ENCODE peak calls at places on chromosome 7, in five cellular contexts. One of them, this sample, is unnamed. For H3K4me1, the result is how much of the 10 kb centered on the place peaks cover.

GRCh38 chr7:141989996-141990395 is 5.7 kb upstream of the MGAM start:
- DNase-seq in HCT116: no peak
- DNase-seq in GM12878: no peak
- DNase-seq in suprapubic skin: no peak
- DNase-seq in spleen: no peak
- DNase-seq in this sample: no peak

GRCh38 chr7:50738932-50739331 is 43.8 kb downstream of the GRB10 start:
- DNase-seq in HCT116: no peak
- DNase-seq in GM12878: no peak
- DNase-seq in suprapubic skin: no peak
- DNase-seq in spleen: no peak
- DNase-seq in this sample: no peak

GRCh38 chr7:47026733-47027450 is 555.0 kb downstream of the TNS3 start:
- DNase-seq in HCT116: no peak
- DNase-seq in GM12878: no peak
- DNase-seq in suprapubic skin: no peak
- DNase-seq in spleen: no peak
- DNase-seq in this sample: no peak

GRCh38 chr7:74306737-74307469 is 17.7 kb downstream of the CLIP2 start:
- DNase-seq in HCT116: no peak
- DNase-seq in GM12878: no peak
- DNase-seq in suprapubic skin: no peak
- DNase-seq in spleen: no peak
- DNase-seq in this sample: no peak

GRCh38 chr7:40329601-40330153 is 194.9 kb downstream of the SUGCT start:
- DNase-seq in HCT116: peak
- DNase-seq in GM12878: no peak
- DNase-seq in suprapubic skin: no peak
- DNase-seq in spleen: no peak
- DNase-seq in this sample: no peak

GRCh38 chr7:6256709-6257535 is 15.5 kb downstream of the CYTH3 start:
- DNase-seq in HCT116: no peak
- DNase-seq in GM12878: peak
- DNase-seq in suprapubic skin: no peak
- DNase-seq in spleen: peak
- DNase-seq in this sample: no peak

GRCh38 chr7:35519971-35520809 is 174.7 kb downstream of the HERPUD2 start:
- DNase-seq in HCT116: peak
- DNase-seq in GM12878: peak
- DNase-seq in suprapubic skin: no peak
- DNase-seq in spleen: no peak
- DNase-seq in this sample: no peak

GRCh38 chr7:22895491-22895890 is 72.8 kb upstream of the TOMM7 start:
- DNase-seq in HCT116: no peak
- DNase-seq in GM12878: no peak
- DNase-seq in suprapubic skin: no peak
- DNase-seq in spleen: no peak
- DNase-seq in this sample: no peak

GRCh38 chr7:968205-968754 is 7.1 kb downstream of the COX19 start:
- DNase-seq in HCT116: no peak
- DNase-seq in GM12878: no peak
- DNase-seq in suprapubic skin: no peak
- DNase-seq in spleen: no peak
- DNase-seq in this sample: no peak

GRCh38 chr7:46755120-46756034 is 826.5 kb downstream of the TNS3 start:
- DNase-seq in HCT116: no peak
- DNase-seq in GM12878: no peak
- DNase-seq in suprapubic skin: no peak
- DNase-seq in spleen: no peak
- DNase-seq in this sample: no peak

GRCh38 chr7:78140109-78140508 is 341.5 kb downstream of the PHTF2 start:
- DNase-seq in HCT116: no peak
- DNase-seq in GM12878: no peak
- DNase-seq in suprapubic skin: no peak
- DNase-seq in spleen: no peak
- DNase-seq in this sample: no peak

GRCh38 chr7:7978860-7979259 is 10.3 kb downstream of the GLCCI1 start:
- DNase-seq in HCT116: no peak
- DNase-seq in GM12878: no peak
- DNase-seq in suprapubic skin: no peak
- DNase-seq in spleen: no peak
- DNase-seq in this sample: no peak

GRCh38 chr7:125511310-125511709 is 581.7 kb upstream of the POT1 start:
- DNase-seq in HCT116: no peak
- DNase-seq in GM12878: no peak
- DNase-seq in suprapubic skin: no peak
- DNase-seq in spleen: no peak
- DNase-seq in this sample: no peak

GRCh38 chr7:517848-518629 is 1.6 kb downstream of the PDGFA start:
- DNase-seq in HCT116: no peak
- DNase-seq in GM12878: no peak
- DNase-seq in suprapubic skin: no peak
- DNase-seq in spleen: no peak
- DNase-seq in this sample: no peak

GRCh38 chr7:7772385-7772784 is 54.0 kb upstream of the RPA3 start:
- DNase-seq in HCT116: no peak
- DNase-seq in GM12878: no peak
- DNase-seq in suprapubic skin: no peak
- DNase-seq in spleen: no peak
- DNase-seq in this sample: no peak

GRCh38 chr7:39688611-39689485 is 65.5 kb downstream of the RALA start:
- DNase-seq in HCT116: no peak
- DNase-seq in GM12878: no peak
- DNase-seq in suprapubic skin: no peak
- DNase-seq in spleen: no peak
- DNase-seq in this sample: no peak

GRCh38 chr7:119351320-119351719 is 921.7 kb upstream of the KCND2 start:
- DNase-seq in HCT116: no peak
- DNase-seq in GM12878: no peak
- DNase-seq in suprapubic skin: no peak
- DNase-seq in spleen: peak
- DNase-seq in this sample: no peak

DNA sequence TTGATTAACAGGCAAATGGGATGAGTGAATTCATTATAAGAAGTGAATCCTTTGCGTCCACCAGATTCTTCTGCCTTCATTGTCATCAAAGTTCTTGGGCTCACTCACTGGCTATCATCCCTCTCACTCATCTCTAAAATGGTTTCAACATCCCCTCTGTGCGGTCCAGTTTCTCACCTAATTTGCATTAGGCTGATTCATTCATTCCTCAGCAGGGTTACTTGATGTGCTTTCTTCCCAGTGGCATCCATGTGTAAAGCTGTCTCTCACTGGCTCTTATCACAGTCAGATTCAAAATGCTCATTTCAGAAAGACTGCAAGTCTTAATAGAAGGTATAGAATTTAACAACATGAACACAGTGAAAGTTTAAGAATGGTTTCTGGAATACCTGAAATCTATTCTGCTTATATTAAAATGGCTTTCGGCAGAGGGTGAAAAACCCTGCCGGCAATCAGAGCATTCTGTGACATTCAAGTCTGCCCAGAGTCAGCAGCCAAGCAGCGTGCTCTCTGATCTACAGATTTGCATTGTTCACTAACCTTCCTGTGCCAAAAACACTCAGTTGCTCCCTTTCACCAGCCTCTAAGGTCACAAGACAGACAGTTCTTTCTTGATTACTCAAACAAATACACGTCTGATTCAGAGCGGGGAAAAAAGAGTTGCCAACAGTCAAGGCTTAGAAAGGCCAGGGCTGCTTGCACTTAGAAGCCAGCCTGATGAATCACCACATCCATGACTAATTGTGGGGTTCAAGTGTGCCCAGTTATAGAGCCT is 106.7 kb downstream of the TES start:
- DNase-seq in HCT116: peak
- DNase-seq in GM12878: peak
- DNase-seq in suprapubic skin: peak
- DNase-seq in spleen: no peak
- DNase-seq in this sample: no peak
- TF ChIP-seq POLR2AphosphoS5 in HCT116: peak
- TF ChIP-seq POLR2AphosphoS5 in GM12878: no peak
- TF ChIP-seq POLR2AphosphoS5 in suprapubic skin: peak
- TF ChIP-seq POLR2AphosphoS5 in spleen: no peak
- TF ChIP-seq POLR2AphosphoS5 in this sample: peak

GRCh38 chr7:94354950-94355349 is 39.7 kb upstream of the COL1A2 start:
- DNase-seq in HCT116: no peak
- DNase-seq in GM12878: no peak
- DNase-seq in suprapubic skin: no peak
- DNase-seq in spleen: no peak
- DNase-seq in this sample: no peak

GRCh38 chr7:94350729-94351128 is 44.0 kb upstream of the COL1A2 start:
- DNase-seq in HCT116: no peak
- DNase-seq in GM12878: no peak
- DNase-seq in suprapubic skin: no peak
- DNase-seq in spleen: no peak
- DNase-seq in this sample: no peak

GRCh38 chr7:94348142-94348541 is 46.6 kb upstream of the COL1A2 start:
- DNase-seq in HCT116: no peak
- DNase-seq in GM12878: no peak
- DNase-seq in suprapubic skin: peak
- DNase-seq in spleen: no peak
- DNase-seq in this sample: no peak

GRCh38 chr7:94352854-94353253 is 41.8 kb upstream of the COL1A2 start:
- DNase-seq in HCT116: no peak
- DNase-seq in GM12878: no peak
- DNase-seq in suprapubic skin: no peak
- DNase-seq in spleen: no peak
- DNase-seq in this sample: no peak

DNA sequence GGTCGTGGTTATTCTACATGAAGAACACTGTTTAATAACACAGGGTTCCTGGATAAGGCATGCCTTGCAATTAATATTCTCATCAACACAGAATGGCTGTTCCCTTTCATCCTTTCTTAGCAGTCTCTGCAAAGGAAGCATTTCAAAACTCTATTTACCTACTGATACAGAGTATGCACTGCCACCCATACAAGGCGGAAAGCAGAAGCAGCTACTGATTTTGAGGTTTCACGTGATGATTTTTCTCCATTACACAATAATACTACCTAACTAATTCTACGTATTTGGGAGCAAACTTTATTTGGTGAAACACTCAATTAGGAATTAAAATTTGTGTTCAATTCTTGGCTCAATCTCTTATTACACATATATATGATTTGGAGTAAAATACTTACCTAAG is 43.0 kb upstream of the COL1A2 start:
- DNase-seq in HCT116: no peak
- DNase-seq in GM12878: no peak
- DNase-seq in suprapubic skin: no peak
- DNase-seq in spleen: no peak
- DNase-seq in this sample: no peak
- TF ChIP-seq POLR2A in HCT116: no peak
- TF ChIP-seq POLR2A in GM12878: no peak
- TF ChIP-seq POLR2A in suprapubic skin: no peak
- TF ChIP-seq POLR2A in spleen: no peak
- TF ChIP-seq POLR2A in this sample: no peak

GRCh38 chr7:32075612-32076011 is 5.4 kb upstream of the PDE1C start:
- DNase-seq in HCT116: no peak
- DNase-seq in GM12878: no peak
- DNase-seq in suprapubic skin: no peak
- DNase-seq in spleen: no peak
- DNase-seq in this sample: no peak
- H3K4me1 ChIP-seq in HCT116: under half
- H3K4me1 ChIP-seq in GM12878: under half
- H3K4me1 ChIP-seq in suprapubic skin: under half
- H3K4me1 ChIP-seq in spleen: under half
- H3K4me1 ChIP-seq in this sample: under half

GRCh38 chr7:18292584-18292983 is 203.0 kb upstream of the HDAC9 start:
- DNase-seq in HCT116: no peak
- DNase-seq in GM12878: no peak
- DNase-seq in suprapubic skin: no peak
- DNase-seq in spleen: no peak
- DNase-seq in this sample: no peak
- TF ChIP-seq POLR2AphosphoS5 in HCT116: no peak
- TF ChIP-seq POLR2AphosphoS5 in GM12878: no peak
- TF ChIP-seq POLR2AphosphoS5 in suprapubic skin: no peak
- TF ChIP-seq POLR2AphosphoS5 in spleen: no peak
- TF ChIP-seq POLR2AphosphoS5 in this sample: peak

DNA sequence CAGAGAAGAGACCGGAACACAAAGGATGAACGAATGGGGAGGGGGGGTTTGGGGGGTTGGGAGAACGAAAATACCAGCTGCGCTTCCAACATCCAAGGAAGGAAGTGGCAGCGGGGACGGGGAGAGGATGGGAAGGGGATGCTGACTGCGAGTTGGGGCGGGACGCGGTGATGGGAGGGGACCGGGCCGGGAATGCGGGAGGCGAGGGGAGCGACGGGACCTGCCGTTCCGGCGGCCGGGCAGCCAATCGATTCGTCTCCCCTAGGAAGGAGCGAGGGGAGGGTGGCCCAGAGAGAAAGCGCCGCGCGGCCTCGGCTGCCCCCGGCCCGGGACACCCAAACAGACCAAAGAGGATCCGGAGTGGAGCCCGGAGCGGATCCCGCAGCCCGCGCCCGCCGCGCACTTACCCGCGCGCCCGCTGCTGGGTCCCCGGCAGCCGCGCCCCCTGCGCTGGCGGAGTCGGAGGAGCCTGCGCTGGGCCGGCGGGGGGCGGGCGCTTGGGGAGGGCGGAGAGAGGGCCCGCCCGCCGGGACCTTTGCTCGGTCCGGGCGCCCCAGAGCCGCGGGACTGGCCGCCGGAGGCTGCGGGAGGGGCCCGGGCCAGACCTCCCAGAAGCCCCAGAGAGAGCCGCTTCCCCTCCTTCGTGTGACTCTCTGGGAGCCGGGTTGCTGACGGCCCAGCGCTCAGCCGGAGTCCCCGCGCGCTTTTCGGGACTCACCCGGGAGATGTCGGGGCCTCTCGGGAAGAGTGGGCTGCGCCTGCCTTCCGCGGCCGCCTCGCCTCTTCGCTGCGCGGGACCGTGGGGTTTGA is at the start of gene GSDME:
- DNase-seq in HCT116: no peak
- DNase-seq in GM12878: no peak
- DNase-seq in suprapubic skin: peak
- DNase-seq in spleen: peak
- DNase-seq in this sample: no peak
- TF ChIP-seq POLR2A in HCT116: peak
- TF ChIP-seq POLR2A in GM12878: peak
- TF ChIP-seq POLR2A in suprapubic skin: no peak
- TF ChIP-seq POLR2A in spleen: no peak
- TF ChIP-seq POLR2A in this sample: no peak

DNA sequence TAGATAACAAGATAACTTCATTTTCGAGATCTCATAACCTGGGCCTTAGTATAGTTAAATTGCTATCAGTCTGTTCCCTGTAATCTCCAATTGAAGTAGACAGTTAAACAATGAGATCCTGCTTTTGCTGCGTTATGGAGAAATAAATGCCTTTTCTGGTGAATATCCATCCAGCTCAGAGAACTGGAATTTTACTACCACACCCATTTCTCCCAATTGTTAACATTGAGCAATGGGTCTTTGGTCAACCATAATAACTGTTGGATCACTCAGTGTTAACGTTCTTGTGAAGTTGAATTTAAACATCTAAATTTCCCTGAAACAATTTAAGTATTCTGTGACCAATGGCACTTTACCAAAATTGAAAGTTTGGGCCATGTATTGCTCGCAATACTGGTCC is 3.0 kb downstream of the CALU start:
- DNase-seq in HCT116: no peak
- DNase-seq in GM12878: no peak
- DNase-seq in suprapubic skin: no peak
- DNase-seq in spleen: no peak
- DNase-seq in this sample: no peak
- H3K4me1 ChIP-seq in HCT116: under half
- H3K4me1 ChIP-seq in GM12878: under half
- H3K4me1 ChIP-seq in suprapubic skin: under half
- H3K4me1 ChIP-seq in spleen: half or more
- H3K4me1 ChIP-seq in this sample: half or more